ENCODE peak calls at places on chromosomes 5 and 9, in ten cellular contexts. L is activated CD8-positive, alpha-beta T cell treated with anti-CD3 and anti-CD28 coated beads for 36 hours; S is cardiac fibroblast; P is osteocyte; C is fibroblast of the aortic adventitia; V is fibroblast of lung; B is breast epithelium; A is Peyer's patch; N is HFF-Myc; H is WERI-Rb-1. G is an unnamed sample.

GRCh38 chr5:140840978-140841962 is at the start of gene PCDHA8:
- DNase-seq in L (peak; percentile 24), S (peak; percentile 17), P (no peak), C (no peak), V (no peak), B (no peak), A (no peak), N (no peak), H (no peak), G (no peak)

GRCh38 chr5:1168751-1169607 is 32.4 kb upstream of the SLC6A19 start:
- DNase-seq in L (no peak), S (no peak), P (no peak), C (no peak), V (no peak), B (no peak), A (peak; percentile 39), N (no peak), H (no peak), G (no peak)

GRCh38 chr5:143694357-143694756 is 117.6 kb upstream of the HMHB1 start:
- DNase-seq in L (peak; percentile 12), S (no peak), P (no peak), C (peak; percentile 37), V (no peak), B (no peak), A (no peak), N (no peak), H (no peak), G (no peak)

GRCh38 chr5:128478386-128479368 is 59.4 kb downstream of the FBN2 start:
- DNase-seq in L (no peak), S (no peak), P (no peak), C (no peak), V (no peak), B (no peak), A (no peak), N (no peak), H (no peak), G (no peak)

GRCh38 chr5:53130206-53130605 is 20.6 kb upstream of the MOCS2 start:
- DNase-seq in L (no peak), S (peak; percentile 58), P (no peak), C (peak; percentile 29), V (peak; percentile 31), B (no peak), A (no peak), N (no peak), H (no peak), G (no peak)

GRCh38 chr5:54792611-54793404 is 192.6 kb downstream of the ESM1 start:
- DNase-seq in L (no peak), S (no peak), P (no peak), C (peak; percentile 75), V (peak; percentile 29), B (no peak), A (no peak), N (no peak), H (no peak), G (no peak)

GRCh38 chr5:94361832-94362754 is 256.3 kb downstream of the KIAA0825 start:
- DNase-seq in L (no peak), S (no peak), P (no peak), C (no peak), V (no peak), B (no peak), A (no peak), N (no peak), H (no peak), G (no peak)

GRCh38 chr9:81588148-81588874 is 101.0 kb downstream of the TLE1 start:
- DNase-seq in L (no peak), S (peak; percentile 78), P (no peak), C (peak; percentile 73), V (peak; percentile 69), B (no peak), A (peak; percentile 66), N (no peak), H (no peak), G (no peak)

GRCh38 chr9:123657921-123658320 is 272.0 kb downstream of the DENND1A start:
- DNase-seq in L (no peak), S (no peak), P (no peak), C (no peak), V (no peak), B (no peak), A (no peak), N (no peak), H (no peak), G (no peak)

GRCh38 chr5:140566665-140567064 is 2.0 kb downstream of the SLC35A4 start:
- DNase-seq in L (no peak), S (no peak), P (no peak), C (no peak), V (no peak), B (no peak), A (no peak), N (no peak), H (no peak), G (no peak)

GRCh38 chr5:109411175-109411514 is 1.4 kb upstream of the PJA2 start:
- DNase-seq in L (no peak), S (no peak), P (no peak), C (no peak), V (no peak), B (no peak), A (no peak), N (no peak), H (no peak), G (no peak)

GRCh38 chr5:109410389-109411174 is 808 bp upstream of the PJA2 start:
- DNase-seq in L (peak; percentile 63), S (peak; percentile 84), P (no peak), C (peak; percentile 84), V (peak; percentile 71), B (peak; percentile 58), A (peak; percentile 86), N (peak; percentile 58), H (peak; percentile 76), G (peak; percentile 63)

GRCh38 chr5:109411627-109412026 is 1.9 kb upstream of the PJA2 start:
- DNase-seq in L (no peak), S (peak; percentile 95), P (no peak), C (peak; percentile 93), V (peak; percentile 95), B (no peak), A (no peak), N (peak; percentile 72), H (no peak), G (peak; percentile 57)

GRCh38 chr5:109409061-109409843 is 522 bp downstream of the PJA2 start:
- DNase-seq in L (peak; percentile 93), S (peak; percentile 89), P (no peak), C (peak; percentile 77), V (peak; percentile 83), B (peak; percentile 63), A (peak; percentile 78), N (peak; percentile 39), H (peak; percentile 66), G (peak; percentile 44)

DNA sequence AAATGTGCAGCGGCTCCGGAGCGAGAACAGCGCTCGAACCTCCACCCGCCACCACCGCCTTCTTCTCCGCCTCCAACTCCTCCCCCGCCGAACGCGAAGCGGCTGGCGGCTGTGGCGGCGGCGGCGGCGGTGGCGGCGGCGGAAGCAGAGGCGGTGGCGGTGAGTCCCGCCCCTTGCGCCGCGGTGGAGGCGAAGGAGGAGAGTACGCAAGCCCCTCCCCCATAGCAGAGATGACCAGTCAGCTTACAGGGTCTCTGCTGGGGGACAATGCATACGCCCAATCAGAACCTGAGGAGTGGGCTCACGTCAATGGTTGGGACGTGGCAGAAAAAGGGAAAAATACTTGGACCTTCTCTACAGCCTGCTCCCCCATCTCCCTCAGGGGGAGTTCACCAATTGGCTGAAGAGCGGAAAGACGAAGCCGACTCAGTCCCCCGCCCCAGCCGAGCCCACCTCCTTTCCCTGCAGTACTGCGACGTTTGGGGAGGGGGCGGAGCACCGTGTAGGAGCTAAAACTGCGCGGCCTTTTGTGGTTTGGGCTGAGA is at the start of gene PJA2:
- DNase-seq in L (peak; percentile 99), S (peak; percentile 100), P (peak; percentile 100), C (peak; percentile 100), V (peak; percentile 100), B (peak; percentile 98), A (peak; percentile 95), N (peak; percentile 100), H (peak; percentile 99), G (peak; percentile 100)
- TF ChIP-seq CTCF in L (no peak), S (peak; percentile 36), P (peak; percentile 46), C (peak; percentile 51), V (no peak), B (peak; percentile 48), A (peak; percentile 70), N (no peak), H (peak; percentile 2), G (peak; percentile 13)

DNA sequence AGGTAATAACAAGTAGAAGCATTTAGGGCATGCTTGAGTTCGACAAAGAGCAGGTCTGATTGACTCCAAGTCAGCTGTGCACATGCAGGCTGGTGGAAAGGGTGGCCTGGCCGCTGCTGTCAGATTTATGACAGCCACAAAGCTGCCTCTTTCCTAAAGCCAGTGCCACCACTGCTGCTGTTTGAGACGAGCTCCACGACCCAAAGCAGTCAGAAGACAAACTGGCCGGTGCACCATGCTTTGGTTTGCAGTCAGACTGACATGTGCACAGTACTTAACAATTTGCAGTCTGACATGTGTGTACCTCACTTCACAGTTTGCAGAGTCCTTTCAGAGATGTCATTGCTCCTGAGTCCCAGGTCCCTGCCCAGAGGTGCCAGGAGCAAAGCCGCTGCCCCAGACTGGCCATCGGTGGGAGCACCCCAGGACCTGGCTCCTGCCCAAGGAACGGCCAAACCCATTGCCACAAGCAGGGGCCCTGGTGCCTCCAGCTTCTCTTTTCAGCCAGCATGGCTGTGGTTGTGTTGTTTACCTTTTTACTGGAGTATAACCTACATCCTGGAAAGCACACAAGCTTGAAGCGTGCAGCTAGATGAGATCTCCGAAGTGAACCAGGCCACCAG is 28.7 kb downstream of the RASGEF1C start:
- DNase-seq in L (no peak), S (no peak), P (peak; percentile 81), C (no peak), V (no peak), B (no peak), A (no peak), N (no peak), H (no peak), G (no peak)
- TF ChIP-seq CTCF in L (no peak), S (no peak), P (no peak), C (no peak), V (no peak), B (no peak), A (no peak), N (no peak), H (no peak), G (no peak)

GRCh38 chr5:36734422-36734821 is 128.0 kb downstream of the SLC1A3 start:
- DNase-seq in L (no peak), S (peak; percentile 55), P (no peak), C (peak; percentile 52), V (peak; percentile 13), B (no peak), A (no peak), N (no peak), H (peak; percentile 45), G (no peak)
- TF ChIP-seq CTCF in L (no peak), S (no peak), P (peak; percentile 33), C (peak; percentile 26), V (no peak), B (no peak), A (no peak), N (no peak), H (peak; percentile 52), G (peak; percentile 15)

DNA sequence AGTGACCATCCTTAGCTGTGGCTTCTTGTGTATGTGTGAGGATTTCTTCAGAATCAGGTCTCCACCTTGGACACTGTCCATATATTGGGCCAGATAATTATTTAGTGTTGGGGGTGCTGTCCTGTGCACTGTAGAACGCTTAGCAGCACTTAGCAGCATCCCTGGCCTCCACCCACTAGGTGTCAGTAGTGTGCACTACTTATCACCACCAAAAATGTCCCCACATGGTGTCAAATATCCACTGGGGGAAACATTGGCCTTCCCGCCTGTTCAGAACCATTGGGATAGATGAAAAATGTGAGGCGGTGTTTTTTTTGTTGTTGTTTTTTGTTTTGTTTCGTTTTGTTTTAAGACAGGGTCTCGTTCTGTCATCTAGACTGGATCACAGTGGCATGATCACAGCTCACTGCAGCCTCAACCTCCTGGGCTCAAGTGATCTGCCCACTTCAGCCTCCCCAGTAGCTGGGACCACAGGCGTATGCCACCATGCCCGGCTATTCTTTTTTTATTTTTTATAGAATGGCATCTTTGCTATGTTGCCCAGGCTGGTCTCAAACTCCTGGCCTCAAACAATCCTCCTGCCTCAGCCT is 67.7 kb downstream of the TENT4A start:
- DNase-seq in L (peak; percentile 62), S (peak; percentile 15), P (no peak), C (no peak), V (no peak), B (no peak), A (no peak), N (no peak), H (peak; percentile 60), G (no peak)
- TF ChIP-seq CTCF in L (peak; percentile 68), S (peak; percentile 35), P (peak; percentile 33), C (peak; percentile 25), V (peak; percentile 21), B (no peak), A (no peak), N (peak; percentile 68), H (peak; percentile 77), G (peak; percentile 8)